ENCODE peak calls at places on chromosomes 12 and 14, in eight cellular contexts. One of them, this sample, is unnamed.

GRCh38 chr14:106442857-106443256 is 916.5 kb downstream of the TMEM121 start:
- DNase-seq in gastrocnemius medialis: no peak
- DNase-seq in mucosa of descending colon: no peak
- DNase-seq in CD8-positive, alpha-beta T cell: peak
- DNase-seq in cardiac muscle cell: no peak
- DNase-seq in retinal pigment epithelial cell: no peak
- DNase-seq in HL-60: no peak
- DNase-seq in AG10803: no peak
- DNase-seq in this sample: no peak

GRCh38 chr12:27583057-27583797 is 59.2 kb downstream of the PPFIBP1 start:
- DNase-seq in gastrocnemius medialis: no peak
- DNase-seq in mucosa of descending colon: no peak
- DNase-seq in CD8-positive, alpha-beta T cell: no peak
- DNase-seq in cardiac muscle cell: no peak
- DNase-seq in retinal pigment epithelial cell: no peak
- DNase-seq in HL-60: no peak
- DNase-seq in AG10803: peak
- DNase-seq in this sample: no peak

GRCh38 chr12:15732341-15733061 is 56.7 kb downstream of the EPS8 start:
- DNase-seq in gastrocnemius medialis: no peak
- DNase-seq in mucosa of descending colon: no peak
- DNase-seq in CD8-positive, alpha-beta T cell: no peak
- DNase-seq in cardiac muscle cell: no peak
- DNase-seq in retinal pigment epithelial cell: no peak
- DNase-seq in HL-60: no peak
- DNase-seq in AG10803: peak
- DNase-seq in this sample: no peak

GRCh38 chr12:31896514-31897039 is 62.6 kb upstream of the RESF1 start:
- DNase-seq in gastrocnemius medialis: no peak
- DNase-seq in mucosa of descending colon: no peak
- DNase-seq in CD8-positive, alpha-beta T cell: peak
- DNase-seq in cardiac muscle cell: no peak
- DNase-seq in retinal pigment epithelial cell: no peak
- DNase-seq in HL-60: peak
- DNase-seq in AG10803: no peak
- DNase-seq in this sample: peak

GRCh38 chr14:96617635-96618034 is 115.5 kb downstream of the PAPOLA start:
- DNase-seq in gastrocnemius medialis: no peak
- DNase-seq in mucosa of descending colon: no peak
- DNase-seq in CD8-positive, alpha-beta T cell: no peak
- DNase-seq in cardiac muscle cell: no peak
- DNase-seq in retinal pigment epithelial cell: no peak
- DNase-seq in HL-60: no peak
- DNase-seq in AG10803: no peak
- DNase-seq in this sample: no peak

GRCh38 chr12:90211017-90211416 is 502.4 kb upstream of the ATP2B1 start:
- DNase-seq in gastrocnemius medialis: no peak
- DNase-seq in mucosa of descending colon: no peak
- DNase-seq in CD8-positive, alpha-beta T cell: no peak
- DNase-seq in cardiac muscle cell: no peak
- DNase-seq in retinal pigment epithelial cell: peak
- DNase-seq in HL-60: no peak
- DNase-seq in AG10803: peak
- DNase-seq in this sample: no peak

GRCh38 chr12:105358789-105359188 is 28.3 kb downstream of the C12orf75 start:
- DNase-seq in gastrocnemius medialis: no peak
- DNase-seq in mucosa of descending colon: no peak
- DNase-seq in CD8-positive, alpha-beta T cell: no peak
- DNase-seq in cardiac muscle cell: no peak
- DNase-seq in retinal pigment epithelial cell: no peak
- DNase-seq in HL-60: no peak
- DNase-seq in AG10803: no peak
- DNase-seq in this sample: no peak

GRCh38 chr14:24369463-24369862 is 1.5 kb downstream of the NFATC4 start:
- DNase-seq in gastrocnemius medialis: no peak
- DNase-seq in mucosa of descending colon: no peak
- DNase-seq in CD8-positive, alpha-beta T cell: no peak
- DNase-seq in cardiac muscle cell: no peak
- DNase-seq in retinal pigment epithelial cell: no peak
- DNase-seq in HL-60: no peak
- DNase-seq in AG10803: no peak
- DNase-seq in this sample: no peak

GRCh38 chr12:17691369-17691768 is 398.6 kb downstream of the RERGL start:
- DNase-seq in gastrocnemius medialis: no peak
- DNase-seq in mucosa of descending colon: no peak
- DNase-seq in CD8-positive, alpha-beta T cell: no peak
- DNase-seq in cardiac muscle cell: no peak
- DNase-seq in retinal pigment epithelial cell: no peak
- DNase-seq in HL-60: no peak
- DNase-seq in AG10803: no peak
- DNase-seq in this sample: no peak

GRCh38 chr14:24246765-24247212 is 4.4 kb upstream of the TINF2 start:
- DNase-seq in gastrocnemius medialis: no peak
- DNase-seq in mucosa of descending colon: no peak
- DNase-seq in CD8-positive, alpha-beta T cell: no peak
- DNase-seq in cardiac muscle cell: no peak
- DNase-seq in retinal pigment epithelial cell: no peak
- DNase-seq in HL-60: no peak
- DNase-seq in AG10803: no peak
- DNase-seq in this sample: no peak

GRCh38 chr12:132734206-132734605 is 23.6 kb downstream of the PGAM5 start:
- DNase-seq in gastrocnemius medialis: no peak
- DNase-seq in mucosa of descending colon: peak
- DNase-seq in CD8-positive, alpha-beta T cell: no peak
- DNase-seq in cardiac muscle cell: no peak
- DNase-seq in retinal pigment epithelial cell: no peak
- DNase-seq in HL-60: no peak
- DNase-seq in AG10803: no peak
- DNase-seq in this sample: no peak

GRCh38 chr14:72439707-72440106 is 454.2 kb downstream of the DPF3 start:
- DNase-seq in gastrocnemius medialis: no peak
- DNase-seq in mucosa of descending colon: no peak
- DNase-seq in CD8-positive, alpha-beta T cell: no peak
- DNase-seq in cardiac muscle cell: no peak
- DNase-seq in retinal pigment epithelial cell: no peak
- DNase-seq in HL-60: no peak
- DNase-seq in AG10803: no peak
- DNase-seq in this sample: no peak

GRCh38 chr14:105499256-105500035 is 8.4 kb downstream of the TEDC1 start:
- DNase-seq in gastrocnemius medialis: no peak
- DNase-seq in mucosa of descending colon: peak
- DNase-seq in CD8-positive, alpha-beta T cell: no peak
- DNase-seq in cardiac muscle cell: no peak
- DNase-seq in retinal pigment epithelial cell: no peak
- DNase-seq in HL-60: no peak
- DNase-seq in AG10803: no peak
- DNase-seq in this sample: no peak

GRCh38 chr14:20197459-20197858 is 6.8 kb downstream of the OR11G2 start:
- DNase-seq in gastrocnemius medialis: no peak
- DNase-seq in mucosa of descending colon: no peak
- DNase-seq in CD8-positive, alpha-beta T cell: no peak
- DNase-seq in cardiac muscle cell: no peak
- DNase-seq in retinal pigment epithelial cell: no peak
- DNase-seq in HL-60: no peak
- DNase-seq in AG10803: no peak
- DNase-seq in this sample: no peak

GRCh38 chr12:12642916-12643315 is 31.2 kb downstream of the CREBL2 start:
- DNase-seq in gastrocnemius medialis: no peak
- DNase-seq in mucosa of descending colon: no peak
- DNase-seq in CD8-positive, alpha-beta T cell: no peak
- DNase-seq in cardiac muscle cell: no peak
- DNase-seq in retinal pigment epithelial cell: no peak
- DNase-seq in HL-60: no peak
- DNase-seq in AG10803: no peak
- DNase-seq in this sample: no peak

GRCh38 chr14:101372894-101373640 is 188.2 kb upstream of the DIO3 start:
- DNase-seq in gastrocnemius medialis: no peak
- DNase-seq in mucosa of descending colon: no peak
- DNase-seq in CD8-positive, alpha-beta T cell: no peak
- DNase-seq in cardiac muscle cell: no peak
- DNase-seq in retinal pigment epithelial cell: no peak
- DNase-seq in HL-60: no peak
- DNase-seq in AG10803: no peak
- DNase-seq in this sample: no peak

GRCh38 chr12:54005531-54005852 is 3.3 kb upstream of the HOXC8 start:
- DNase-seq in gastrocnemius medialis: no peak
- DNase-seq in mucosa of descending colon: peak
- DNase-seq in CD8-positive, alpha-beta T cell: no peak
- DNase-seq in cardiac muscle cell: no peak
- DNase-seq in retinal pigment epithelial cell: no peak
- DNase-seq in HL-60: no peak
- DNase-seq in AG10803: no peak
- DNase-seq in this sample: no peak
- H3K4me3 ChIP-seq in gastrocnemius medialis: peak
- H3K4me3 ChIP-seq in mucosa of descending colon: no peak
- H3K4me3 ChIP-seq in CD8-positive, alpha-beta T cell: no peak
- H3K4me3 ChIP-seq in cardiac muscle cell: no peak
- H3K4me3 ChIP-seq in retinal pigment epithelial cell: no peak
- H3K4me3 ChIP-seq in HL-60: no peak
- H3K4me3 ChIP-seq in AG10803: peak
- H3K4me3 ChIP-seq in this sample: no peak

DNA sequence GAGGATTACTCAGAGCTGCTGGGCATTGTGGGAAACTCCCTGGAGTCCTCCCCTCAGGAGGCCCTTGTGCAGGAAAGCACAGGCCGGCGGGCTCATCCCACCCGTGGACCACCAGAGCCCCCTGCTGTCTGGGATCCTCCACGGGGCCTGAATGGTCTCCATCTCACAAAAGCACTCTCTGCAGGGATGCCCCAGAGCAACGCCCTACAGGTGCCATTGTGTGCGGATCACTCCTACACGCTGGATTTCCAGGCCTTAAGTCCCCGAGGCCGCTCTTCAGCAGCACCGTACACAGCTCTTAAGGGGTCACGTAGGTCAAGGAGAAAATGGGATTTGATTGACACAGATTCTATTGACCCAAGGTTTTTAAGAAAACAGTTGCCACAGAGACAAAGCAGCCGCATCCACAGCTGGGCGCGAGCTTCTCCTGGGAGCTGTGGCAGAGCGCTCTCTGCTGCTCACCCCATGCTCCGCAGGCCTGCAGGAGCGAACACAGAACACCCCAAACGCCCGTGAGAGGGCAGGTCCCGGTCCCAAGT is 36.7 kb upstream of the RIMBP2 start:
- DNase-seq in gastrocnemius medialis: no peak
- DNase-seq in mucosa of descending colon: no peak
- DNase-seq in CD8-positive, alpha-beta T cell: no peak
- DNase-seq in cardiac muscle cell: peak
- DNase-seq in retinal pigment epithelial cell: no peak
- DNase-seq in HL-60: no peak
- DNase-seq in AG10803: no peak
- DNase-seq in this sample: no peak
- TF ChIP-seq CTCF in gastrocnemius medialis: no peak
- TF ChIP-seq CTCF in mucosa of descending colon: no peak
- TF ChIP-seq CTCF in CD8-positive, alpha-beta T cell: no peak
- TF ChIP-seq CTCF in cardiac muscle cell: no peak
- TF ChIP-seq CTCF in retinal pigment epithelial cell: no peak
- TF ChIP-seq CTCF in HL-60: no peak
- TF ChIP-seq CTCF in AG10803: no peak
- TF ChIP-seq CTCF in this sample: no peak

GRCh38 chr12:99130808-99131538 is 485.9 kb downstream of the APAF1 start:
- DNase-seq in gastrocnemius medialis: no peak
- DNase-seq in mucosa of descending colon: no peak
- DNase-seq in CD8-positive, alpha-beta T cell: no peak
- DNase-seq in cardiac muscle cell: no peak
- DNase-seq in retinal pigment epithelial cell: no peak
- DNase-seq in HL-60: no peak
- DNase-seq in AG10803: no peak
- DNase-seq in this sample: peak
- H3K4me3 ChIP-seq in gastrocnemius medialis: no peak
- H3K4me3 ChIP-seq in mucosa of descending colon: no peak
- H3K4me3 ChIP-seq in CD8-positive, alpha-beta T cell: no peak
- H3K4me3 ChIP-seq in cardiac muscle cell: no peak
- H3K4me3 ChIP-seq in retinal pigment epithelial cell: no peak
- H3K4me3 ChIP-seq in HL-60: no peak
- H3K4me3 ChIP-seq in AG10803: no peak
- H3K4me3 ChIP-seq in this sample: peak

GRCh38 chr12:109477185-109477962 is at the start of the genes KCTD10 and UBE3B:
- DNase-seq in gastrocnemius medialis: peak
- DNase-seq in mucosa of descending colon: peak
- DNase-seq in CD8-positive, alpha-beta T cell: peak
- DNase-seq in cardiac muscle cell: peak
- DNase-seq in retinal pigment epithelial cell: peak
- DNase-seq in HL-60: peak
- DNase-seq in AG10803: peak
- DNase-seq in this sample: peak
- TF ChIP-seq CTCF in gastrocnemius medialis: peak
- TF ChIP-seq CTCF in mucosa of descending colon: no peak
- TF ChIP-seq CTCF in CD8-positive, alpha-beta T cell: no peak
- TF ChIP-seq CTCF in cardiac muscle cell: no peak
- TF ChIP-seq CTCF in retinal pigment epithelial cell: no peak
- TF ChIP-seq CTCF in HL-60: no peak
- TF ChIP-seq CTCF in AG10803: no peak
- TF ChIP-seq CTCF in this sample: no peak

GRCh38 chr12:107760817-107761501 is at the start of gene PRDM4:
- DNase-seq in gastrocnemius medialis: peak
- DNase-seq in mucosa of descending colon: peak
- DNase-seq in CD8-positive, alpha-beta T cell: peak
- DNase-seq in cardiac muscle cell: peak
- DNase-seq in retinal pigment epithelial cell: peak
- DNase-seq in HL-60: peak
- DNase-seq in AG10803: peak
- DNase-seq in this sample: peak
- H3K4me3 ChIP-seq in gastrocnemius medialis: peak
- H3K4me3 ChIP-seq in mucosa of descending colon: peak
- H3K4me3 ChIP-seq in CD8-positive, alpha-beta T cell: peak
- H3K4me3 ChIP-seq in cardiac muscle cell: peak
- H3K4me3 ChIP-seq in retinal pigment epithelial cell: peak
- H3K4me3 ChIP-seq in HL-60: peak
- H3K4me3 ChIP-seq in AG10803: peak
- H3K4me3 ChIP-seq in this sample: peak

GRCh38 chr14:95248422-95248821 is 71.3 kb downstream of the CLMN start:
- DNase-seq in gastrocnemius medialis: no peak
- DNase-seq in mucosa of descending colon: no peak
- DNase-seq in CD8-positive, alpha-beta T cell: no peak
- DNase-seq in cardiac muscle cell: no peak
- DNase-seq in retinal pigment epithelial cell: no peak
- DNase-seq in HL-60: no peak
- DNase-seq in AG10803: peak
- DNase-seq in this sample: no peak
- TF ChIP-seq CTCF in gastrocnemius medialis: no peak
- TF ChIP-seq CTCF in mucosa of descending colon: no peak
- TF ChIP-seq CTCF in CD8-positive, alpha-beta T cell: no peak
- TF ChIP-seq CTCF in cardiac muscle cell: no peak
- TF ChIP-seq CTCF in retinal pigment epithelial cell: no peak
- TF ChIP-seq CTCF in HL-60: no peak
- TF ChIP-seq CTCF in AG10803: no peak
- TF ChIP-seq CTCF in this sample: no peak

This sample was measured in GM12864.